ENCODE peak calls at places on chromosome 17, in six cellular contexts. T, U, I, H, D and N are unnamed samples.

GRCh38 chr17:20999044-20999573 is 43.7 kb downstream of the USP22 start:
- DNase-seq in T (no peak), U (no peak), I (no peak), H (no peak), D (peak), N (peak)

GRCh38 chr17:64503341-64503740 is 2.7 kb downstream of the DDX5 start:
- DNase-seq in T (no peak), U (no peak), I (no peak), H (no peak), D (no peak), N (no peak)

GRCh38 chr17:37770631-37771518 is 26.0 kb upstream of the HNF1B start:
- DNase-seq in T (no peak), U (no peak), I (peak), H (no peak), D (peak), N (peak)

GRCh38 chr17:64128787-64129514 is 993 bp downstream of the ERN1 start:
- DNase-seq in T (no peak), U (no peak), I (peak), H (peak), D (peak), N (peak)

GRCh38 chr17:31537558-31537957 is 146.1 kb downstream of the RAB11FIP4 start:
- DNase-seq in T (no peak), U (no peak), I (no peak), H (no peak), D (no peak), N (peak)

GRCh38 chr17:81027038-81027437 is 7.9 kb upstream of the BAIAP2 start:
- DNase-seq in T (no peak), U (no peak), I (no peak), H (no peak), D (no peak), N (no peak)

GRCh38 chr17:17511971-17512858 is 16.0 kb upstream of the RASD1 start:
- DNase-seq in T (no peak), U (peak), I (peak), H (no peak), D (peak), N (no peak)

GRCh38 chr17:81002409-81003361 is 11.0 kb downstream of the CHMP6 start:
- DNase-seq in T (no peak), U (no peak), I (peak), H (peak), D (peak), N (peak)

GRCh38 chr17:71398706-71399620 is 721.9 kb upstream of the SOX9 start:
- DNase-seq in T (no peak), U (no peak), I (peak), H (no peak), D (no peak), N (no peak)

GRCh38 chr17:4738136-4739121 is 1.2 kb upstream of the ZMYND15 start:
- DNase-seq in T (no peak), U (no peak), I (no peak), H (no peak), D (no peak), N (no peak)

GRCh38 chr17:4741544-4741943 is 1.8 kb upstream of the CXCL16 start:
- DNase-seq in T (no peak), U (no peak), I (no peak), H (no peak), D (no peak), N (no peak)

GRCh38 chr17:4740584-4740983 is 856 bp upstream of the CXCL16 start:
- DNase-seq in T (no peak), U (no peak), I (no peak), H (no peak), D (no peak), N (no peak)

GRCh38 chr17:4739122-4740024 is at the start of the genes CXCL16 and ZMYND15:
- DNase-seq in T (no peak), U (no peak), I (peak), H (peak), D (peak), N (peak)

DNA sequence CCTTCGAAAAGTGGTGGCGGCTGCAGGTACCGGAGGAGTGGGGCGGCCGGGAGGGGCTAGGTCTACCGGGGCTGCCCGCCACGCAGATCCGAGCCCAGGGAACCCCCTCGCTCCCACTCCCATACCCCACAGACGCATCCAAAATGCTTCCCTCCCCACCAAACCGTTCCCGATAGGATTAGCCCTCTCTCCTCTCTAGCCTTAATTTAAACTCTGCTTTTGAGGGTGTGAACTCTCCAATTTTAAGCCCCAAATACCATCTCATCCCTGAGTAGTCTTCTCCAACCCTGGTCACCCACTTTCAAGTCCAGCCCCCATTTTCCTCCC is 260 bp upstream of the CXCL16 start:
- DNase-seq in T (no peak), U (no peak), I (no peak), H (no peak), D (no peak), N (no peak)
- H3K4me3 ChIP-seq in T (peak), U (peak), I (peak), H (peak), D (peak), N (peak)

GRCh38 chr17:82418001-82418986 is at the start of the genes HEXD and OGFOD3:
- DNase-seq in T (no peak), U (no peak), I (peak), H (peak), D (peak), N (peak)
- TF ChIP-seq CTCF in T (no peak), U (no peak), I (no peak), H (no peak), D (no peak), N (peak)

GRCh38 chr17:2814499-2815341 is 18.5 kb downstream of the RAP1GAP2 start:
- DNase-seq in T (no peak), U (no peak), I (no peak), H (peak), D (no peak), N (no peak)
- H3K4me3 ChIP-seq in T (peak), U (no peak), I (no peak), H (no peak), D (no peak), N (no peak)

DNA sequence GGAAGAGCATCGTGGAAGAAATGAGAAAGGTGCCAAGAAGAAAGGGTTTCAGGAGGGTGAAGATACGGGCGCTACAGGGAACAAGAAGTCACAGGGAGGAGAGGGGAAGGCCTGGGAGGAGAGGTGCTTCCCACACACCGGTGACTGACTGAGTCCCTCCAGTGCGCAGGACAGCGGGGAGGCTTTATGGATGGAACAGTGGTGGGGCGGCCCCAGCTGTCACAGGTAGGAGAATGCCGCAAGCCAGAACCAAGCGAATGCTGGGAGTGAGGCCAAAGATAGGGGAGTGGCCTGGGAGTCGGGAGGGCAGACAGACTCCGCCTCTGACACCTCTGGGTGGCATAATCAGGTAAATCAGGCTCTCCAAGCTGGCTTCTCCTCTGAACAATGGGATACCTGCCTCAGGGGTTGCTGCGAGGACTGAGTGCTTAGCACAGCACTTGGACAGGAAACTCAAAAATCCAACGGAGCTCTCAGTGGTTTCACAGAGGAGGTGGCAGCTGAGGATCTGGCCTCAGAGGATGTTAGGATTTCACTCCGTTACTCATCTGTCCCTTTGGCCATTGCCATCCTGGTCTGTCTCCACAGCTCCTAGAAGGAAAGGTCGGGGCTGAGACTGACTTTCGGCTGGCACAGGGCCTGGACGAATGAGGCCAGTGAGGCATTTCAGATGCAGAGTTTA is 760 bp upstream of the CNP start:
- DNase-seq in T (no peak), U (no peak), I (peak), H (peak), D (peak), N (peak)
- TF ChIP-seq CTCF in T (no peak), U (no peak), I (no peak), H (no peak), D (no peak), N (no peak)

GRCh38 chr17:11601661-11602060 is 3.4 kb downstream of the DNAH9 start:
- DNase-seq in T (no peak), U (no peak), I (no peak), H (no peak), D (no peak), N (no peak)

DNA sequence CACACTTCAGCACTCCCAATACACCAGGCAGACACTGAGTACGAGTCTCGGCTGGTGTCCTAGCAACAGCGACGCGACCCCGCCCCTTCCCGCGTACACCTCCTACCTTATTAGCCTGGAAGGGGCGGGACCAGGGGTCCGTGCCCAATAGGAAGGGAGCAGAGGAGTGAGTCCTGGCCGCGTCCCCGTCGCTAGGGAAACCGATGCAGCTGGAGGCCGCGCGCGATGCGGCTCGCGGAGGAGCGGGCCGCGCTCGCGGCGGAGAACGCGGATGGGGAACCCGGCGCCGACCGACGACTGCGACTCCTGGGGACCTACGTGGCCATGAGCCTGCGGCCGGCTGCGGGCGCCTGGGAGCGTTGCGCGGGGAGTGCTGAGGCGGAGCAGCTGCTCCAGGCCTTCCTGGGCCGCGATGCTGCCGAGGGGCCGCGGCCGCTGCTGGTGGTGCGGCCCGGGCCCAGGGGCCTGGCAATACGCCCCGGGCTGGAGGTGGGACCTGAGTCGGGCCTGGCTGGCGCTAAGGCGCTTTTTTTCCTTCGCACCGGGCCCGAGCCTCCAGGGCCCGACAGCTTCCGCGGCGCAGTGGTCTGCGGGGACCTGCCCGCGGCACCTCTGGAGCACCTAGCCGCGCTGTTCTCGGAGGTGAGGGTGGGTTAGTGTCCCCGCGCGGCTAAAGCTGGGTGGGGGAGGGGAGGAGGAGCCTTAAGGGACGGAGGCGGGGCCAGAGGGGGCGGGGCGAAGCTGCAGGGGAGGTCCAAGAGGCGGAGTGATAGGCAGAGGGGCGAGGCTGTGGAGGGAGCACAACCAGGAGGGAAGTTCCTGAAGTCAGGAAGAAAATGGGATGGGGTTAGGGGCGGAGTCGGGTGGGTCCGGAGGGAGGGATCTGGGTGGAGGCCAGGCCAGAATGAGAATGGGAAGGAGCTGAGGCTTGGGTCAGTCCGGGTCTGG is at the start of gene DNAH9:
- DNase-seq in T (peak), U (no peak), I (peak), H (peak), D (peak), N (peak)
- H3K4me3 ChIP-seq in T (peak), U (peak), I (no peak), H (peak), D (no peak), N (peak)

GRCh38 chr17:40935624-40936023 is 1.8 kb downstream of the KRT23 start:
- DNase-seq in T (no peak), U (no peak), I (peak), H (no peak), D (no peak), N (no peak)

GRCh38 chr17:40938981-40939380 is 1.5 kb upstream of the KRT23 start:
- DNase-seq in T (no peak), U (no peak), I (peak), H (no peak), D (no peak), N (no peak)

GRCh38 chr17:40936437-40936971 is 942 bp downstream of the KRT23 start:
- DNase-seq in T (no peak), U (no peak), I (no peak), H (no peak), D (no peak), N (no peak)

GRCh38 chr17:40937384-40937819 is at the start of gene KRT23:
- DNase-seq in T (no peak), U (no peak), I (no peak), H (no peak), D (no peak), N (no peak)

DNA sequence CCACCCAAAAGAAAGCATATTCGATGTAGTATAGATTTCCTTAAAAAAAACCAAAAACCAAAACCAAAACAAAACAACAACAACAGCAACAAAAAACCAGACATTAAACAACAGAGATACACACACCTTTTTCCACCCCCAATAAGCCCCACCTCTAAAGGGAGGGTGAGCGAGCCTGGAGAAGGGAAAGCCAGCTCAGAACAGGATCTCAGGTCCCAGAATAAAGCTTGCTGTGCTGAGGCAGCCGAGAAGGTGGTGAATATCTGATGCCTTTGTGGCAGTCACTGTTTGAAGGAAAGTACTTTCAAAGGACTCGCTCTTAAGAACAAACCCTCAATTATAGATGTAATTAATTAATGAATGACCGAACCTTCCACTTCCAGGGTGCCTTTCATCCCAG is 470 bp downstream of the KRT23 start:
- DNase-seq in T (no peak), U (no peak), I (no peak), H (no peak), D (no peak), N (no peak)
- TF ChIP-seq CTCF in T (no peak), U (no peak), I (no peak), H (no peak), D (no peak), N (no peak)

DNA sequence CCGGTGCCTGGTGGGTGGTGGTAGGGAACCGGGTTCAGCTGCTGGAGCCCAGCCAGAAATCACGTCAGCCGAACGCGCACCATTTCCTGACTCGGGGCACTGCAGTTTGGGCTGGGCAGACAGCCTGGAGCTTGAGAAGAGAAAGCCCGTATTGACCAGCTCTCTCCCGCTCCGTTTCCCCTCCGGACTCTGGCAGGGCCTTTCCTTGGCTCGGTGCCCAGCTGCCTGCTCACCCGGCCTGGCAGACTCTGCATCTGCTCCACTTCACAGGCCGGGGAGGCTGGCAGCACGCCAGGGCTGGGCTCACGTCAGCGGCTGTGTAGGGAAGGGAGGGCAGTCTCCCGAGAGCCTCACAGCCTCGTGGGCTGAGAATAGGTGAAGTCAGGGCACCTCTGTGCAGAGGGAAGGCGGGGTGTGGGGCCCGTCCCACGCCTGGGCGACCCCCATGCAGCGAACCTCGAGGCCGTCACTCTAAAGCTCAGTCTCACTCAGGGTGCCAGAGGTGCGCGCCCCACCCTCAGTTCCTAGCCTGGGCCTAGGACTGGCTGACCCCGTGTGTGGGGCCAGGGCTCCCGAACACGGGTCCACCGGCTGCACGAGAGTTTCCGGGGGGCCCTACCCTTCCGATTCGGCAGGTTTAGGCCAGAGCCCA is 59.1 kb downstream of the OR1D5 start:
- DNase-seq in T (peak), U (peak), I (peak), H (peak), D (peak), N (peak)
- H3K4me3 ChIP-seq in T (peak), U (no peak), I (peak), H (no peak), D (no peak), N (no peak)

DNA sequence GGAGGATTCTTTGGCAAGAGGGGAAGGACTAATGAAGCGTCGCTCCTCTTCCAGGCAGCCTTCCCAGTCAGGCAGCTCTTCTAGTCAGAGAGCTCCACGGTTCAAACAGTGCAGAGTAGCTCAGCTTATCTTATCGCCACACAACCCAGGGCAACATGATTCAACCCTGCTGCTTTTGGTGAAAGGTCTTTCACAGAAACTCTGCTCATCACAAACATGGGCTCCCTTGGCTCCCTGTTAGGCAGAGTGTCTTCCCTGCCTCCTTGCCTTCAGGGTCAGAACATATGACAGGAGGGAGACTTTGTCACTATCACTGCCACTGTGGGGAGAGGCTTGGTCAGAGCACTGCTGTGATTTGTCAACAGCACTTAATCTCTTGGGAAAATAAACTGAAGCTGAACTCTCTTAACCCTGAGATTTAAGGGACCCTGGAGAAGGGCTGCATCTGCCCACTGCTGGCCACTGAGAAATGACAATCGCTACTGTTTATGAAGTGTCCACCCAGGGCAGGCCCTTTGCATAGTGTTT is 6.9 kb upstream of the SLC13A2 start:
- DNase-seq in T (no peak), U (no peak), I (peak), H (no peak), D (no peak), N (no peak)
- TF ChIP-seq CTCF in T (no peak), U (no peak), I (no peak), H (no peak), D (no peak), N (no peak)

DNA sequence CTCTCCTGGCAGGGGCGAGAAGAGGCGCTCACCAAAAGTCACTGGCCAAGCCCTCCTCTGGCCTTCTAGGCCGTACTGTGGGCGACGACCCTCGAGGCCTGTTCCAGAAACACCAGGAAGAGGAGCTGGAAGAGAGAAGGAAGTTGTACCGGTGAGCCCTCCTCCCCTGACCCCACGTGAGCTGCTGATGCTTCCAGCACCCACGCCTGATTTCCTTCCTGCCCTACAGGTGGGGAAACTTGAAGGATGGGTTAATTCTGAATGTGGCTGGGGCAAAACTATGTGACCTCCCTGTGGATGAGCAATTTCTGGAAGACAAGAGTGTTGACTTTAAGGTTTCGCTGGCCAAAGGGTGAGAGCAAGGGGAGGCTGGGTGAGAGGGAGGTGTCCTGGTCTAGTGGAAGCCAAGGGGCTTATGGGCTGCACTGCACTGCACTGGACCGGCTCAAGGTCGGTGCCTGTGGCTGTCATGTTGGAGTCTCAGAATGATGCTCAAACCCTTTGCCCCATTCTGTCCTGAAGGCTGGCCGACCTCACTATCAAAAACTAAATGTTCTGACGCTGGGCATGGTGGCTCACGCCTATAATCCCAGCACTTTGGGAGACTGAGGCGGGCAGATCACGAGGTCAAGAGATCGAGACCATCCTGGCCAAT is 6.2 kb downstream of the C17orf100 start:
- DNase-seq in T (no peak), U (no peak), I (no peak), H (peak), D (no peak), N (no peak)
- H3K4me3 ChIP-seq in T (peak), U (no peak), I (no peak), H (no peak), D (no peak), N (no peak)